ENCODE peak calls at places on chromosomes 13 and 19, in ten cellular contexts. One of them, this sample, is unnamed.
A peak's percentile ranks its signal among the peaks of the same experiment; 100 is the strongest.

GRCh38 chr13:88908896-88909535 is 1237.8 kb downstream of the SLITRK5 start:
- DNase-seq in epithelial cell of esophagus: peak; percentile 67
- DNase-seq in IMR-90: no peak
- DNase-seq in cardiac fibroblast: no peak
- DNase-seq in WTC11: no peak
- DNase-seq in astrocyte of the spinal cord: no peak
- DNase-seq in fibroblast of pulmonary artery: no peak
- DNase-seq in psoas muscle: no peak
- DNase-seq in astrocyte: no peak
- DNase-seq in ascending aorta: no peak
- DNase-seq in this sample: no peak

GRCh38 chr13:74251778-74252519 is 117.7 kb upstream of the KLF12 start:
- DNase-seq in epithelial cell of esophagus: peak; percentile 37
- DNase-seq in IMR-90: no peak
- DNase-seq in cardiac fibroblast: peak; percentile 30
- DNase-seq in WTC11: no peak
- DNase-seq in astrocyte of the spinal cord: no peak
- DNase-seq in fibroblast of pulmonary artery: no peak
- DNase-seq in psoas muscle: peak; percentile 66
- DNase-seq in astrocyte: no peak
- DNase-seq in ascending aorta: no peak
- DNase-seq in this sample: no peak

GRCh38 chr13:113589961-113590339 is 5.4 kb downstream of the TFDP1 start:
- DNase-seq in epithelial cell of esophagus: no peak
- DNase-seq in IMR-90: no peak
- DNase-seq in cardiac fibroblast: no peak
- DNase-seq in WTC11: no peak
- DNase-seq in astrocyte of the spinal cord: no peak
- DNase-seq in fibroblast of pulmonary artery: no peak
- DNase-seq in psoas muscle: peak; percentile 12
- DNase-seq in astrocyte: no peak
- DNase-seq in ascending aorta: peak; percentile 44
- DNase-seq in this sample: no peak

GRCh38 chr13:26183416-26183815 is 38.7 kb downstream of the RNF6 start:
- DNase-seq in epithelial cell of esophagus: no peak
- DNase-seq in IMR-90: no peak
- DNase-seq in cardiac fibroblast: no peak
- DNase-seq in WTC11: no peak
- DNase-seq in astrocyte of the spinal cord: no peak
- DNase-seq in fibroblast of pulmonary artery: no peak
- DNase-seq in psoas muscle: no peak
- DNase-seq in astrocyte: no peak
- DNase-seq in ascending aorta: no peak
- DNase-seq in this sample: no peak

GRCh38 chr19:49157445-49158224 is at the start of gene TRPM4:
- DNase-seq in epithelial cell of esophagus: peak; percentile 92
- DNase-seq in IMR-90: peak; percentile 61
- DNase-seq in cardiac fibroblast: peak; percentile 82
- DNase-seq in WTC11: peak; percentile 97
- DNase-seq in astrocyte of the spinal cord: peak; percentile 72
- DNase-seq in fibroblast of pulmonary artery: peak; percentile 70
- DNase-seq in psoas muscle: peak; percentile 96
- DNase-seq in astrocyte: peak; percentile 46
- DNase-seq in ascending aorta: peak; percentile 95
- DNase-seq in this sample: no peak

GRCh38 chr13:113671066-113672001 is 4.3 kb downstream of the GRK1 start:
- DNase-seq in epithelial cell of esophagus: no peak
- DNase-seq in IMR-90: no peak
- DNase-seq in cardiac fibroblast: no peak
- DNase-seq in WTC11: peak; percentile 8
- DNase-seq in astrocyte of the spinal cord: no peak
- DNase-seq in fibroblast of pulmonary artery: no peak
- DNase-seq in psoas muscle: peak; percentile 40
- DNase-seq in astrocyte: no peak
- DNase-seq in ascending aorta: peak; percentile 53
- DNase-seq in this sample: no peak

GRCh38 chr13:66033924-66034323 is 1196.2 kb downstream of the PCDH9 start:
- DNase-seq in epithelial cell of esophagus: no peak
- DNase-seq in IMR-90: no peak
- DNase-seq in cardiac fibroblast: no peak
- DNase-seq in WTC11: no peak
- DNase-seq in astrocyte of the spinal cord: no peak
- DNase-seq in fibroblast of pulmonary artery: no peak
- DNase-seq in psoas muscle: no peak
- DNase-seq in astrocyte: no peak
- DNase-seq in ascending aorta: no peak
- DNase-seq in this sample: no peak

GRCh38 chr13:43473437-43473836 is 313.3 kb downstream of the ENOX1 start:
- DNase-seq in epithelial cell of esophagus: no peak
- DNase-seq in IMR-90: no peak
- DNase-seq in cardiac fibroblast: peak; percentile 23
- DNase-seq in WTC11: no peak
- DNase-seq in astrocyte of the spinal cord: no peak
- DNase-seq in fibroblast of pulmonary artery: peak; percentile 26
- DNase-seq in psoas muscle: no peak
- DNase-seq in astrocyte: no peak
- DNase-seq in ascending aorta: no peak
- DNase-seq in this sample: no peak

GRCh38 chr19:1513492-1514294 is 874 bp upstream of the ADAMTSL5 start:
- DNase-seq in epithelial cell of esophagus: peak; percentile 76
- DNase-seq in IMR-90: peak; percentile 53
- DNase-seq in cardiac fibroblast: peak; percentile 64
- DNase-seq in WTC11: peak; percentile 74
- DNase-seq in astrocyte of the spinal cord: no peak
- DNase-seq in fibroblast of pulmonary artery: peak; percentile 64
- DNase-seq in psoas muscle: peak; percentile 84
- DNase-seq in astrocyte: no peak
- DNase-seq in ascending aorta: no peak
- DNase-seq in this sample: peak; percentile 30

GRCh38 chr13:67075239-67075638 is 154.9 kb downstream of the PCDH9 start:
- DNase-seq in epithelial cell of esophagus: no peak
- DNase-seq in IMR-90: peak; percentile 15
- DNase-seq in cardiac fibroblast: peak; percentile 71
- DNase-seq in WTC11: no peak
- DNase-seq in astrocyte of the spinal cord: no peak
- DNase-seq in fibroblast of pulmonary artery: peak; percentile 62
- DNase-seq in psoas muscle: no peak
- DNase-seq in astrocyte: no peak
- DNase-seq in ascending aorta: no peak
- DNase-seq in this sample: no peak
- TF ChIP-seq CTCF in epithelial cell of esophagus: no peak
- TF ChIP-seq CTCF in IMR-90: peak; percentile 20
- TF ChIP-seq CTCF in cardiac fibroblast: peak; percentile 38
- TF ChIP-seq CTCF in WTC11: no peak
- TF ChIP-seq CTCF in astrocyte of the spinal cord: peak; percentile 7
- TF ChIP-seq CTCF in fibroblast of pulmonary artery: peak; percentile 41
- TF ChIP-seq CTCF in psoas muscle: peak; percentile 10
- TF ChIP-seq CTCF in astrocyte: no peak
- TF ChIP-seq CTCF in ascending aorta: no peak
- TF ChIP-seq CTCF in this sample: peak; percentile 15

DNA sequence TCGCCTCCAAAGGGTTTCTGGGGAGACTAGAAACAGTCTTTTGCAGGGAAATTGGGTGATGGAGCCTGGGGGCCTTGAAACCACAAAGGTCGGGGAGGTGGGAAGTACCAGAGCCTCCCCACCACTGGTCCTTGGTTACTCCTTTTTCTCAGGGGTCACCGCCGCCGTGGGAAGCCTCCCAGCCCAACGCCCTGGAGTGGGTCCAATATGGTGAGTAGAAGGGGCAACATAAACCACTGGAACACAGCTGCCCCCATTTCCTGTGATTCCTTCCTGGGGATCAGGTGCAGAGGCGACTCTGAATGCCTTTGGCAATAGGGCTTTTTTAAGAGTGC is 5.8 kb downstream of the PGLYRP1 start:
- DNase-seq in epithelial cell of esophagus: no peak
- DNase-seq in IMR-90: no peak
- DNase-seq in cardiac fibroblast: no peak
- DNase-seq in WTC11: no peak
- DNase-seq in astrocyte of the spinal cord: no peak
- DNase-seq in fibroblast of pulmonary artery: no peak
- DNase-seq in psoas muscle: no peak
- DNase-seq in astrocyte: no peak
- DNase-seq in ascending aorta: no peak
- DNase-seq in this sample: no peak
- TF ChIP-seq CTCF in epithelial cell of esophagus: no peak
- TF ChIP-seq CTCF in IMR-90: no peak
- TF ChIP-seq CTCF in cardiac fibroblast: no peak
- TF ChIP-seq CTCF in WTC11: no peak
- TF ChIP-seq CTCF in astrocyte of the spinal cord: no peak
- TF ChIP-seq CTCF in fibroblast of pulmonary artery: no peak
- TF ChIP-seq CTCF in psoas muscle: no peak
- TF ChIP-seq CTCF in astrocyte: no peak
- TF ChIP-seq CTCF in ascending aorta: no peak
- TF ChIP-seq CTCF in this sample: no peak

GRCh38 chr19:3671680-3672574 is 28.3 kb downstream of the PIP5K1C start:
- DNase-seq in epithelial cell of esophagus: no peak
- DNase-seq in IMR-90: peak; percentile 20
- DNase-seq in cardiac fibroblast: peak; percentile 36
- DNase-seq in WTC11: no peak
- DNase-seq in astrocyte of the spinal cord: no peak
- DNase-seq in fibroblast of pulmonary artery: peak; percentile 45
- DNase-seq in psoas muscle: no peak
- DNase-seq in astrocyte: peak; percentile 25
- DNase-seq in ascending aorta: no peak
- DNase-seq in this sample: no peak
- TF ChIP-seq CTCF in epithelial cell of esophagus: no peak
- TF ChIP-seq CTCF in IMR-90: peak; percentile 28
- TF ChIP-seq CTCF in cardiac fibroblast: peak; percentile 11
- TF ChIP-seq CTCF in WTC11: no peak
- TF ChIP-seq CTCF in astrocyte of the spinal cord: peak; percentile 36
- TF ChIP-seq CTCF in fibroblast of pulmonary artery: peak; percentile 23
- TF ChIP-seq CTCF in psoas muscle: no peak
- TF ChIP-seq CTCF in astrocyte: no peak
- TF ChIP-seq CTCF in ascending aorta: peak; percentile 41
- TF ChIP-seq CTCF in this sample: no peak

GRCh38 chr19:14479985-14480694 is 5.0 kb upstream of the PTGER1 start:
- DNase-seq in epithelial cell of esophagus: peak; percentile 29
- DNase-seq in IMR-90: peak; percentile 20
- DNase-seq in cardiac fibroblast: peak; percentile 41
- DNase-seq in WTC11: peak; percentile 94
- DNase-seq in astrocyte of the spinal cord: no peak
- DNase-seq in fibroblast of pulmonary artery: no peak
- DNase-seq in psoas muscle: no peak
- DNase-seq in astrocyte: no peak
- DNase-seq in ascending aorta: no peak
- DNase-seq in this sample: no peak
- TF ChIP-seq CTCF in epithelial cell of esophagus: peak; percentile 59
- TF ChIP-seq CTCF in IMR-90: peak; percentile 69
- TF ChIP-seq CTCF in cardiac fibroblast: peak; percentile 67
- TF ChIP-seq CTCF in WTC11: peak; percentile 98
- TF ChIP-seq CTCF in astrocyte of the spinal cord: peak; percentile 85
- TF ChIP-seq CTCF in fibroblast of pulmonary artery: peak; percentile 72
- TF ChIP-seq CTCF in psoas muscle: peak; percentile 56
- TF ChIP-seq CTCF in astrocyte: peak; percentile 43
- TF ChIP-seq CTCF in ascending aorta: peak; percentile 76
- TF ChIP-seq CTCF in this sample: peak; percentile 75

DNA sequence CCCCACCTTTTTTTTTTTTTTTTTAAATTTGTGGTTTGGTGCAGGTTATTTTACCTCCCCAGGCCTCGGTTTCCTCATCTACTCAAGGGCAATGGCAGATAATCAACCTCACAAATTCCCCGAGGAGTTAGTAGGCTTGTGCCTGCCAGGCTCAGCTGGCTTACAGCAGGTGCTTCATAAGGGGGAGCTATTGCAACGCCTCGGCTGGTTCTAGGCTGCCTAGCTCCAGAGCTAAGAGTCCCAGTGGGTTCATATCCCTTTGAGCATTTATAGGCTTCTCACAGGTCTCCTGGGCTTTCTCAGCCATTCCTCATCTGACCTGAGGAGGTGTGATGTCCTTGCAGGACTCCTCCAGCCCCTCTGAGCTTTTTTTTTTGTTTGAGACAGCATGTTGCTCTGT is 10.6 kb downstream of the BCKDHA start:
- DNase-seq in epithelial cell of esophagus: no peak
- DNase-seq in IMR-90: no peak
- DNase-seq in cardiac fibroblast: no peak
- DNase-seq in WTC11: no peak
- DNase-seq in astrocyte of the spinal cord: no peak
- DNase-seq in fibroblast of pulmonary artery: no peak
- DNase-seq in psoas muscle: no peak
- DNase-seq in astrocyte: no peak
- DNase-seq in ascending aorta: no peak
- DNase-seq in this sample: no peak
- TF ChIP-seq CTCF in epithelial cell of esophagus: no peak
- TF ChIP-seq CTCF in IMR-90: no peak
- TF ChIP-seq CTCF in cardiac fibroblast: no peak
- TF ChIP-seq CTCF in WTC11: no peak
- TF ChIP-seq CTCF in astrocyte of the spinal cord: no peak
- TF ChIP-seq CTCF in fibroblast of pulmonary artery: no peak
- TF ChIP-seq CTCF in psoas muscle: no peak
- TF ChIP-seq CTCF in astrocyte: no peak
- TF ChIP-seq CTCF in ascending aorta: no peak
- TF ChIP-seq CTCF in this sample: no peak

DNA sequence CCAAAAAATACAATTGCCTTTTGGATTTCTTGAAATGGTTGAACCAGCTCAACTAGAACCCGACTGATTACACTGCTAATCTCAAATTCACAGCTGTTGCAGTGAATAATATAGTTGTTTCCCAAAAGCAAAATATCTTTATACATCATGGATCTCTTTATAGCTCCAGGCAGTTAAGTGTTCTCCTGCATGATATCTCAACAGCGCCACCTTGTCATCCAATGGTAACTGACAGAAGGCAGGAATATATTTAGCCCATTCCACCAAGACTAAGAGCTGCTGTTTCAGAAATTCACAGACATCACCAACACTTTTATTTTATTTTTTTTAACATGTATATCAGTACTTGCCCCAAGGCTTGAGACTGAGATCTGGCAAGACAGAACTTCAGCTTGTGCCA is 1141.0 kb upstream of the PRR20A start:
- DNase-seq in epithelial cell of esophagus: no peak
- DNase-seq in IMR-90: no peak
- DNase-seq in cardiac fibroblast: no peak
- DNase-seq in WTC11: peak; percentile 20
- DNase-seq in astrocyte of the spinal cord: no peak
- DNase-seq in fibroblast of pulmonary artery: no peak
- DNase-seq in psoas muscle: no peak
- DNase-seq in astrocyte: no peak
- DNase-seq in ascending aorta: no peak
- DNase-seq in this sample: no peak
- TF ChIP-seq CTCF in epithelial cell of esophagus: no peak
- TF ChIP-seq CTCF in IMR-90: no peak
- TF ChIP-seq CTCF in cardiac fibroblast: no peak
- TF ChIP-seq CTCF in WTC11: peak; percentile 24
- TF ChIP-seq CTCF in astrocyte of the spinal cord: no peak
- TF ChIP-seq CTCF in fibroblast of pulmonary artery: no peak
- TF ChIP-seq CTCF in psoas muscle: no peak
- TF ChIP-seq CTCF in astrocyte: no peak
- TF ChIP-seq CTCF in ascending aorta: no peak
- TF ChIP-seq CTCF in this sample: no peak

GRCh38 chr19:18340990-18341868 is 831 bp downstream of the PGPEP1 start:
- DNase-seq in epithelial cell of esophagus: no peak
- DNase-seq in IMR-90: peak; percentile 42
- DNase-seq in cardiac fibroblast: no peak
- DNase-seq in WTC11: peak; percentile 55
- DNase-seq in astrocyte of the spinal cord: peak; percentile 55
- DNase-seq in fibroblast of pulmonary artery: peak; percentile 34
- DNase-seq in psoas muscle: peak; percentile 84
- DNase-seq in astrocyte: peak; percentile 22
- DNase-seq in ascending aorta: peak; percentile 79
- DNase-seq in this sample: no peak
- TF ChIP-seq CTCF in epithelial cell of esophagus: no peak
- TF ChIP-seq CTCF in IMR-90: no peak
- TF ChIP-seq CTCF in cardiac fibroblast: no peak
- TF ChIP-seq CTCF in WTC11: no peak
- TF ChIP-seq CTCF in astrocyte of the spinal cord: no peak
- TF ChIP-seq CTCF in fibroblast of pulmonary artery: no peak
- TF ChIP-seq CTCF in psoas muscle: no peak
- TF ChIP-seq CTCF in astrocyte: no peak
- TF ChIP-seq CTCF in ascending aorta: no peak
- TF ChIP-seq CTCF in this sample: no peak

This sample was measured in AG09319.